ENCODE peak calls at places on chromosome 17, in four cellular contexts. D is stimulated activated CD8-positive, alpha-beta memory T cell treated with anti-CD3 and anti-CD28 coated beads, Interleukin-4, amount 100 ng/mL, for 1 hour; P is activated T-helper 1 cell treated with Interleukin-2 at 50 U/mL for 16 hours; F is PC-9. B is an unnamed sample.

GRCh38 chr17:76721463-76721862 is 4.9 kb downstream of the JMJD6 start:
- DNase-seq in D (no peak), P (no peak), F (no peak), B (no peak)

GRCh38 chr17:68182940-68183551 is 64.8 kb upstream of the AMZ2 start:
- DNase-seq in D (no peak), P (peak; percentile 61), F (peak; percentile 26), B (no peak)

GRCh38 chr17:43671075-43671692 is 9.5 kb upstream of the MEOX1 start:
- DNase-seq in D (no peak), P (no peak), F (no peak), B (no peak)

GRCh38 chr17:7887482-7888183 is 956 bp upstream of the CHD3 start:
- DNase-seq in D (no peak), P (peak; percentile 69), F (peak; percentile 94), B (peak; percentile 93)

GRCh38 chr17:32525116-32525515 is 38.3 kb downstream of the CDK5R1 start:
- DNase-seq in D (no peak), P (no peak), F (no peak), B (no peak)

GRCh38 chr17:2090804-2091534 is 36.1 kb downstream of the HIC1 start:
- DNase-seq in D (no peak), P (no peak), F (peak; percentile 34), B (no peak)

GRCh38 chr17:63832014-63832413 is 4.6 kb upstream of the FTSJ3 start:
- DNase-seq in D (no peak), P (no peak), F (no peak), B (no peak)

GRCh38 chr17:7295230-7296180 is 1.1 kb upstream of the YBX2 start:
- DNase-seq in D (no peak), P (no peak), F (no peak), B (no peak)

GRCh38 chr17:50352072-50352692 is 6.3 kb downstream of the XYLT2 start:
- DNase-seq in D (no peak), P (no peak), F (no peak), B (no peak)

GRCh38 chr17:64741924-64742670 is 80.0 kb upstream of the SMURF2 start:
- DNase-seq in D (no peak), P (no peak), F (no peak), B (no peak)

GRCh38 chr17:30567231-30568116 is 90.3 kb downstream of the GOSR1 start:
- DNase-seq in D (no peak), P (no peak), F (no peak), B (no peak)

GRCh38 chr17:6327007-6327406 is 107.9 kb downstream of the AIPL1 start:
- DNase-seq in D (no peak), P (no peak), F (no peak), B (no peak)

GRCh38 chr17:68020451-68020779 is 15.1 kb upstream of the KPNA2 start:
- DNase-seq in D (no peak), P (no peak), F (no peak), B (no peak)

GRCh38 chr17:75457047-75457654 is 716 bp downstream of the TMEM94 start:
- DNase-seq in D (no peak), P (no peak), F (no peak), B (no peak)

GRCh38 chr17:12007466-12007865 is 10.2 kb upstream of the ZNF18 start:
- DNase-seq in D (no peak), P (no peak), F (no peak), B (no peak)

GRCh38 chr17:81022371-81022729 is 12.6 kb upstream of the BAIAP2 start:
- DNase-seq in D (no peak), P (no peak), F (no peak), B (no peak)

GRCh38 chr17:81166033-81166472 is at the start of gene AATK:
- DNase-seq in D (no peak), P (no peak), F (no peak), B (no peak)

GRCh38 chr17:81651692-81652091 is 4.7 kb downstream of the PDE6G start:
- DNase-seq in D (no peak), P (no peak), F (peak; percentile 89), B (peak; percentile 50)

GRCh38 chr17:29443041-29443440 is 52.9 kb downstream of the TAOK1 start:
- DNase-seq in D (no peak), P (no peak), F (no peak), B (no peak)

GRCh38 chr17:732788-733720 is 658 bp downstream of the TLCD3A start:
- DNase-seq in D (no peak), P (no peak), F (peak; percentile 29), B (peak; percentile 30)

GRCh38 chr17:49993423-49994037 is 1.5 kb downstream of the DLX3 start:
- DNase-seq in D (no peak), P (no peak), F (no peak), B (no peak)

GRCh38 chr17:2755941-2756724 is 6.7 kb upstream of the CCDC92B start:
- DNase-seq in D (no peak), P (no peak), F (no peak), B (no peak)

GRCh38 chr17:64253470-64253869 is 9.6 kb downstream of the TEX2 start:
- DNase-seq in D (no peak), P (no peak), F (no peak), B (no peak)

GRCh38 chr17:27560668-27561067 is 70.3 kb upstream of the LGALS9 start:
- DNase-seq in D (no peak), P (no peak), F (no peak), B (no peak)

GRCh38 chr17:2949469-2950044 is 113.8 kb downstream of the OR1D5 start:
- DNase-seq in D (no peak), P (no peak), F (peak; percentile 71), B (peak; percentile 34)

GRCh38 chr17:76869209-76869877 is 1.1 kb downstream of the MGAT5B start:
- DNase-seq in D (no peak), P (no peak), F (no peak), B (no peak)

GRCh38 chr17:72502940-72503341 is 382.1 kb downstream of the SOX9 start:
- DNase-seq in D (no peak), P (no peak), F (no peak), B (no peak)

GRCh38 chr17:50426472-50426782 is 409 bp downstream of the ACSF2 start:
- DNase-seq in D (no peak), P (no peak), F (no peak), B (no peak)

GRCh38 chr17:51683291-51683690 is 422.9 kb downstream of the UTP18 start:
- DNase-seq in D (no peak), P (no peak), F (no peak), B (no peak)

GRCh38 chr17:12983986-12984932 is 33.6 kb downstream of the ELAC2 start:
- DNase-seq in D (no peak), P (no peak), F (no peak), B (no peak)

GRCh38 chr17:58344791-58345157 is 7.2 kb downstream of the SUPT4H1 start:
- DNase-seq in D (no peak), P (no peak), F (no peak), B (no peak)

GRCh38 chr17:67080804-67081203 is 36.5 kb downstream of the CACNG1 start:
- DNase-seq in D (no peak), P (no peak), F (no peak), B (no peak)

GRCh38 chr17:75020331-75021110 is 8.1 kb downstream of the MRPL58 start:
- DNase-seq in D (no peak), P (no peak), F (peak; percentile 10), B (no peak)